ENCODE peak calls at places on chromosomes 3 and 15, in seven cellular contexts. L, J, S, P, D, Q and W are unnamed samples. For H3K27me3, H3K9me2 and H3K4me1, the result is how much of the 10 kb centered on the place peaks cover.

GRCh38 chr3:196193738-196194541 is 17.3 kb downstream of the ZDHHC19 start:
- DNase-seq in L (peak), J (no peak), S (no peak), P (peak), D (no peak), Q (no peak), W (no peak)

GRCh38 chr15:91782221-91782620 is 71.3 kb upstream of the SLCO3A1 start:
- DNase-seq in L (no peak), J (no peak), S (peak), P (no peak), D (no peak), Q (no peak), W (no peak)

GRCh38 chr3:188749010-188749617 is 422.7 kb upstream of the TPRG1 start:
- DNase-seq in L (no peak), J (peak), S (peak), P (no peak), D (peak), Q (peak), W (peak)

GRCh38 chr15:53837263-53837662 is 77.8 kb upstream of the WDR72 start:
- DNase-seq in L (peak), J (no peak), S (peak), P (no peak), D (peak), Q (peak), W (no peak)

GRCh38 chr3:13379191-13379830 is 40.8 kb downstream of the NUP210 start:
- DNase-seq in L (peak), J (peak), S (no peak), P (no peak), D (no peak), Q (peak), W (no peak)

GRCh38 chr3:164208026-164208425 is 870.3 kb downstream of the SI start:
- DNase-seq in L (no peak), J (no peak), S (no peak), P (no peak), D (no peak), Q (peak), W (no peak)

GRCh38 chr15:88187195-88187594 is 69.3 kb downstream of the NTRK3 start:
- DNase-seq in L (no peak), J (peak), S (peak), P (no peak), D (no peak), Q (peak), W (no peak)

GRCh38 chr3:158244274-158244673 is 134.4 kb downstream of the RSRC1 start:
- DNase-seq in L (no peak), J (no peak), S (no peak), P (no peak), D (no peak), Q (no peak), W (no peak)

GRCh38 chr3:107913671-107914070 is 177.2 kb downstream of the CD47 start:
- DNase-seq in L (no peak), J (peak), S (no peak), P (no peak), D (no peak), Q (peak), W (no peak)

GRCh38 chr3:194312743-194313281 is 38.3 kb downstream of the CPN2 start:
- DNase-seq in L (peak), J (peak), S (no peak), P (no peak), D (peak), Q (peak), W (no peak)
- H3K27me3 ChIP-seq in L (under half), J (under half), S (under half), P (under half), D (under half), Q (under half), W (under half)

GRCh38 chr3:70526966-70527515 is 214.6 kb upstream of the MDFIC2 start:
- DNase-seq in L (no peak), J (peak), S (no peak), P (no peak), D (no peak), Q (no peak), W (no peak)

GRCh38 chr3:70532806-70533205 is 220.4 kb upstream of the MDFIC2 start:
- DNase-seq in L (no peak), J (no peak), S (no peak), P (no peak), D (peak), Q (no peak), W (no peak)

GRCh38 chr3:70531838-70532489 is 219.5 kb upstream of the MDFIC2 start:
- DNase-seq in L (no peak), J (no peak), S (no peak), P (no peak), D (peak), Q (no peak), W (no peak)

GRCh38 chr3:70531063-70531657 is 218.7 kb upstream of the MDFIC2 start:
- DNase-seq in L (peak), J (peak), S (no peak), P (no peak), D (peak), Q (peak), W (peak)
- H3K9me2 ChIP-seq in L (under half), J (under half), S (under half), P (under half), D (under half), Q (under half), W (under half)

GRCh38 chr3:52531636-52532516 is 1.8 kb downstream of the NT5DC2 start:
- DNase-seq in L (no peak), J (no peak), S (no peak), P (no peak), D (no peak), Q (no peak), W (no peak)
- H3K4me1 ChIP-seq in L (under half), J (under half), S (under half), P (under half), D (under half), Q (under half), W (under half)

DNA sequence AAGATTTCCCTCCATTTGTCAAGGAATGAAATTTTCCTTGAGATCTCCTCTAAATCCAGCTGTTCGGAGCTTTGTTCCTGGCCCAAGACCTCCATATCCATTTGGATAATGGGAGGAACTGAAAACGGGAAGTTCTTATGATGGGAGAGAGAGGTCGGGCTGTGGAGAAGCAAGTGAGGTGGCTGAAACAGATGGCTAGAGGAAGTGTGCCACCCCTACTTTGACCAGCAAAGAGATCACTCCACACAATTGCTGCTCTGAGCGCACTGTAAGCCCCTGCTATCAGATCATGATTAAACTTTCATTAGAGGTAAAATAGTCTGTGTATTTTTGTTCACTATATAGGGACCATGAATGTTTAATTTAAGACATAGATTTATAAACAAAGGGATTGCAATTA is at the start of gene MINDY4B:
- DNase-seq in L (no peak), J (no peak), S (no peak), P (no peak), D (no peak), Q (no peak), W (no peak)
- H3K27me3 ChIP-seq in L (under half), J (half or more), S (under half), P (under half), D (under half), Q (half or more), W (under half)

DNA sequence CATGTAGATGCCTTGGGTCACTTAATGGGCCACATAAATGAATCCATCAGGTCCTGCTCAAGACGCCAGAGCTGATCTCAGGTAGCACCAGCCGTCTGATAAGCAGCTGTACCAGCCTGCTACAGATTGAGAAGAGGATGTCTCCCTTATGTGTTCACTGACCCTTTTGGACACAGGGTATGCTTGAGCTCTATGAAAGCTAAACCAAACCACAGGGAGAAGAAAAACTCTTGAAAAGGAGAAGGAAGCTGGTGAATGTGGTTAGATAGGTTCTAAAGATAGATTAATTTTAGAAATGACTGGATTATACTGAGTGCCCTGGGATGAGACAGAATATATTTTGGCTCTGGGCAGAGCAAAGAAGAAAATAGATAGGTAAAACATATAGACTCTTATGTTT is 187.5 kb downstream of the SPATA16 start:
- DNase-seq in L (no peak), J (no peak), S (no peak), P (no peak), D (no peak), Q (no peak), W (no peak)
- H3K9me2 ChIP-seq in L (under half), J (under half), S (under half), P (under half), D (under half), Q (under half), W (under half)